ENCODE peak calls at places on chromosomes 4 and X, in four cellular contexts. R, B, S and H are unnamed samples.

GRCh38 chr4:185467101-185467500 is 4.4 kb downstream of the CCDC110 start:
- DNase-seq in R (peak), B (no peak), S (no peak), H (no peak)

GRCh38 chr4:3640587-3640962 is 108.4 kb upstream of the LRPAP1 start:
- DNase-seq in R (peak), B (no peak), S (no peak), H (no peak)

GRCh38 chr4:82756061-82756460 is 42.5 kb downstream of the SCD5 start:
- DNase-seq in R (no peak), B (no peak), S (no peak), H (no peak)

GRCh38 chrX:11724122-11725017 is 33.7 kb upstream of the MSL3 start:
- DNase-seq in R (peak), B (no peak), S (peak), H (peak)

GRCh38 chr4:146192060-146192459 is 16.5 kb downstream of the LSM6 start:
- DNase-seq in R (no peak), B (peak), S (no peak), H (peak)

GRCh38 chr4:30721353-30722091 is 1.4 kb downstream of the PCDH7 start:
- DNase-seq in R (peak), B (no peak), S (peak), H (peak)

GRCh38 chrX:100643943-100644587 is at the start of gene SRPX2:
- DNase-seq in R (peak), B (peak), S (no peak), H (no peak)

GRCh38 chr4:119041951-119042560 is 93.6 kb upstream of the MYOZ2 start:
- DNase-seq in R (peak), B (peak), S (peak), H (peak)

GRCh38 chrX:70479197-70479969 is 34.7 kb downstream of the DLG3 start:
- DNase-seq in R (peak), B (no peak), S (no peak), H (no peak)

GRCh38 chrX:74351760-74352159 is 47.8 kb downstream of the ZCCHC13 start:
- DNase-seq in R (peak), B (no peak), S (no peak), H (no peak)

GRCh38 chr4:82984459-82984858 is 26.2 kb downstream of the LIN54 start:
- DNase-seq in R (peak), B (no peak), S (no peak), H (no peak)

GRCh38 chr4:89657931-89658700 is 178.8 kb downstream of the SNCA start:
- DNase-seq in R (peak), B (no peak), S (no peak), H (peak)

GRCh38 chr4:129342820-129343219 is 246.9 kb downstream of the C4orf33 start:
- DNase-seq in R (peak), B (no peak), S (no peak), H (no peak)

GRCh38 chrX:138745215-138745614 is 33.7 kb upstream of the FGF13 start:
- DNase-seq in R (peak), B (no peak), S (peak), H (peak)

GRCh38 chr4:121277194-121278105 is 103.4 kb downstream of the QRFPR start:
- DNase-seq in R (no peak), B (peak), S (no peak), H (peak)

GRCh38 chr4:170026253-170026991 is at the start of gene MFAP3L:
- DNase-seq in R (peak), B (peak), S (peak), H (peak)

GRCh38 chr4:152259866-152260265 is 276.0 kb downstream of the FBXW7 start:
- DNase-seq in R (peak), B (no peak), S (no peak), H (no peak)

GRCh38 chr4:137819964-137820383 is 287.7 kb upstream of the PCDH18 start:
- DNase-seq in R (peak), B (peak), S (peak), H (peak)

GRCh38 chr4:169791527-169792156 is 33.9 kb upstream of the HPF1 start:
- DNase-seq in R (peak), B (peak), S (peak), H (peak)

GRCh38 chrX:130575831-130576404 is 174.1 kb downstream of the RBMX2 start:
- DNase-seq in R (peak), B (no peak), S (peak), H (peak)

GRCh38 chr4:139297001-139297410 is 4.3 kb upstream of the NAA15 start:
- DNase-seq in R (peak), B (no peak), S (no peak), H (no peak)

GRCh38 chr4:172978848-172979247 is 189.8 kb upstream of the GALNT7 start:
- DNase-seq in R (no peak), B (no peak), S (no peak), H (no peak)

GRCh38 chrX:17038277-17038676 is 91.8 kb downstream of the REPS2 start:
- DNase-seq in R (no peak), B (no peak), S (no peak), H (no peak)

GRCh38 chr4:123398151-123398802 is 1.7 kb downstream of the SPRY1 start:
- DNase-seq in R (peak), B (peak), S (peak), H (peak)

GRCh38 chr4:75325316-75325715 is 188.9 kb downstream of the RCHY1 start:
- DNase-seq in R (no peak), B (no peak), S (no peak), H (peak)

DNA sequence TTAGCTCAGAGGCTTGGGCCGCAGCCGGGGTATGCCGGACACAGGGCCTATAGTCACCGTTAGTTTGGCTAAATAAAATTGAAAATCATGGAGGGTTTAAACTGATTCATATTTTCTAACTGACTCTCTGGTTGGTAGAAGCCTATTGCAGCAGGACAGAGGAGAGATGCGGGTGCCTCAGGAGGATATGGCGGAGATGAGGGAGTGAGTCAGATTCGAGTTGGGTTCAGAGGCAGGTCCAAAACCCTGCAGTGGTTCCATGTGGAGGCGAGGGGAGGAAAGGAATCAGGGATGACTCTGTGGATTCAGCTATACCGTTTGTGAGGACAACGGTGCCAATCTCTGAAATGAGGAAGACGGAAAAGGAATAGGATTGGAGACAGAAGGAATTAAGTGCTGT is 176.6 kb downstream of the PALLD start:
- DNase-seq in R (no peak), B (peak), S (no peak), H (no peak)
- H2BK120ac ChIP-seq in R (peak), B (no peak), S (no peak), H (no peak)

DNA sequence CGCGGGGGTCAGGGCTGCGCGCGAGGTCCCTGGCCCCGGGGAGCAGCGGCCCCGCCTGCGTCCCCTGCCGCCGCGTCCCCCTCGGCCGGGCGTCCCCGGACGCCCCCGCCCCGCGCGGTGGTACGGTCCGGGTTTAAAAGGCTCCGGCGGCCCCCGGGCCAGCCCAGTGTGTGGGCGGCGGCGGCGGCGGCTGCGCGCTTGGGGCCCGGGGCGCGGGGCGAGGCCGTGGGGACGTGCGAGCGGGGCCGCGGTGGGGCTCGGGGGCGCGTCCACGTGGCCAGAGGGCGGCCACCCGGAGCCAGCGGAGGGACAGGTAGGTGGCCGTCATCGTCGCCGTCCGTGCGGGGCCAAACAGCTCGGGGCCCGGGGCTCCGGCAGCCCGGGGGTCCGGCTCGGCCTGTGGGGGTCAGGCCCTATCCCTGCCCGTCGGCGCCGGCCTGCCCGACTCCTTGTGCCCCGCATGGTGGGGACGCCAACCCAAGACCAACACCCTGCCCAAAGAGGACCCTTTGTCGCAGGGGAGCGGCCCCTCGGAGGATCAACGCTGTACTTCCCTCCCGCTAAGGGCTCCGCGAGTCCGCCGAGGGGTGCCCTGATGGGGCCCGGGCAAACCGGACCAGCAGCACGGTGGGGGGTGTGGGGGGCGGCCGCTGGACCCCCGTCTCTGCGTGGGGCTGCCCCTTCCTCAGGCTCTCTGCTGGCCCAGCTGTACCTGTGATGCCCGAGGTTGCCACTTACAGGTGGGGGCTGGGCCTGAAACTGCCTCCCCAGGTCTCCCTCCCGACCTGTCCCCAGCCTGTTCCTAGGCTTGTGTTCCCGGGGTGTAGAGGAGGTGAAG is at the start of gene PLXNA3:
- DNase-seq in R (no peak), B (no peak), S (peak), H (peak)
- H2BK120ac ChIP-seq in R (peak), B (peak), S (no peak), H (no peak)

DNA sequence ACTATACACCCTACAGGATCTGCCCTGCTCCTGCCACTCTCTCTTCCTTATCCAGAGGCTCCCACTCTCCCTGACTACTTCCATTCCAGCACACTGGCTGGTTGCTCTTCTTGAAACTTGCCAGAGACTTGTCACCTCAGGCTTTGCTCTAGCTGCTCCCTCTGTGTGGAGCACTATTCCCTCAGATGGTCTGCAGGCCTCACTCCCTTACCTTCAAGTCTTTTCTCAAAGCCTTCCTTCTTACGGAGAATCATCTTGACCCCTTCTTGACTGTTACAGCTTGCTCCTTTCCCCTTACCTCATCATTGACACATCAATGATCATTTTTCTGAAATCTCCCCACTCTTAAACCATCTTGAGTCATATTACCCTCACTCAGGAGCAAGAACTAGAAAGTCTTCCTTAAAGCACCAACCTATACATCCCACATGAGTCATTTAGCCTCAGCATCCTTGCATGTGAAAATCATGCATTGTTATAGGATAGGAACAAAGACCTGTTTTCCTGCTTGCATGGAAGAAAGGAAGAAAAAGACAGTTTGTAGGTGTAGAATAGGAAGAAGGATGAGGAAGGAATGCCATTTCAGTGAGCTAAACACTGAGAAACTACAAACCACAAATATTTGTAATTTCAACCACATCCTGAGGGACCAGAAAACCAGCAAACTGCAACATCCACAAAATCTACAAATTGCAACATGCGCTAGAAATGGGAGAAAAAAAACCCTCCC is 55.7 kb downstream of the ANTXR2 start:
- DNase-seq in R (peak), B (no peak), S (no peak), H (peak)
- H2BK120ac ChIP-seq in R (peak), B (no peak), S (no peak), H (no peak)

DNA sequence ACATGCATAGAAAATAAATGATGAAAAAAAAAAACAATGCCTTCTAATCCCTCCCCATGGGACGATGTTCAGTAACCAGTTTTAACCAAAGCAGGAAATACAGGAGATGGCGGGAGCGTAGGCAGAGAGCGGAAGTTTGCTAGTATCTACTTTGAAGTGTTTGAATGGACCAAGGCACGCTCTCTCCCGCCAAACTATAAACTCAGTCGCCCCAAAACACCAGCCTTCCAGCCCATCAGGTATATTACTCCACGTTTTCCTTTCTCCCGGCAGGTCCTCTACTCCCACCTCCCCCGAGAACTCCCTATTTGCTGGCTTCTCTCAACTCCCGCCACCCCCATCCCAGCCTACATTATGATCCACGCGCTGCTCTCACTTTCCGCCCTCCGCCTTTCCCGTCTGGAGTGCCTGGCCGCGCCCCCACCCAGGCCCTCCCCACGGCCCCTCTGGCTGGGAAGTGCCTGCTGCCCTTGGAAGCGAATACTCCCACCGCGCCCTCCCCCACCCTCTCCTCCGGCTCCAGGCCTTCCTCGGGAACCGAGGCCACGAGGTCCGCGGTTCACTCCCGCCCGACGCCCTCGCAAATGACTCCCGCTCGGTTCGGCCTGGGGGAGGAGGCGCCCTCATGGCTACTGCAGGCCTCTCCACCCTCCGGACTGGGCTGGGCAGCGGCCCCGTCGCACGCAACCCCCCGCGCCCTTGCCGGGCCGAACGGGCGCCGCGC is 741 bp downstream of the DHX15 start:
- DNase-seq in R (peak), B (peak), S (peak), H (peak)
- H2BK120ac ChIP-seq in R (peak), B (peak), S (peak), H (peak)

DNA sequence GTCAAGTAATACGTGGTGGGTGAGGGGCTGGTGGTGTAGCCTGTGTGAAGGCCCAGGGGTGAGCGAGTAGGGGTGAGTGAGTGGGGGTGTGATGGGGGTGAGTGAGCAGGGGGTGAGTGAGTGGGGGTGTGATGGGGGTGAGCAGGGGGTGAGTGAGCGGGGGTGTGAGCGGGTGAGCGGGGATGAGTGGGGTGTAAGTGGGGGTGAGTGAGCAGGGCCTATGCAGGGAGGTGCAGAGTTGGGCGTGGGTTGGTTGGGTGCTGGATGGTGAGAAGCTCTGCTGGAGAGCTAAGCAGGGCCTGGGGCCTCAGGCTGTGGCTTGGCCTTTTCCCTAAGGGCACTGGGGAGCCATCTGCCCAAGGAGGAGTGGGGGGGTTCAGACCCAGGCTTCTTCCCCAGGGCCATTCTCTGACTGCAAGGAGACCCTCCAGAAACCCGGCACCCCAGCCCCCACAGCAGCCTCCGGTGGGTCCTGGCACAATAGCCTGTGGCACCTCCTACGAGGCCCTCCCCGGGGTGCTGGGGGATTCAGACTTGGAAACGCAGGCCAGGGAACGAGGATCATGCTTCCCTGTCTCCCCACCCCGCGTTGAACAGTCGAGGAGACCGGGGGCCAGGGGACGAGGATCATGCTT is 30.4 kb downstream of the SH3TC1 start:
- DNase-seq in R (no peak), B (no peak), S (no peak), H (no peak)
- H2BK120ac ChIP-seq in R (peak), B (no peak), S (no peak), H (no peak)

GRCh38 chrX:72053508-72053907 is 78.2 kb downstream of the RTL5 start:
- DNase-seq in R (no peak), B (no peak), S (no peak), H (no peak)
- H2BK120ac ChIP-seq in R (no peak), B (no peak), S (no peak), H (no peak)

GRCh38 chrX:150163181-150163930 is 199.8 kb upstream of the MAMLD1 start:
- DNase-seq in R (no peak), B (no peak), S (no peak), H (no peak)

GRCh38 chrX:150165776-150166610 is 197.1 kb upstream of the MAMLD1 start:
- DNase-seq in R (no peak), B (no peak), S (no peak), H (no peak)

GRCh38 chrX:150164971-150165605 is 198.0 kb upstream of the MAMLD1 start:
- DNase-seq in R (no peak), B (no peak), S (no peak), H (no peak)

GRCh38 chrX:150163956-150164726 is 199.0 kb upstream of the MAMLD1 start:
- DNase-seq in R (no peak), B (no peak), S (no peak), H (no peak)

DNA sequence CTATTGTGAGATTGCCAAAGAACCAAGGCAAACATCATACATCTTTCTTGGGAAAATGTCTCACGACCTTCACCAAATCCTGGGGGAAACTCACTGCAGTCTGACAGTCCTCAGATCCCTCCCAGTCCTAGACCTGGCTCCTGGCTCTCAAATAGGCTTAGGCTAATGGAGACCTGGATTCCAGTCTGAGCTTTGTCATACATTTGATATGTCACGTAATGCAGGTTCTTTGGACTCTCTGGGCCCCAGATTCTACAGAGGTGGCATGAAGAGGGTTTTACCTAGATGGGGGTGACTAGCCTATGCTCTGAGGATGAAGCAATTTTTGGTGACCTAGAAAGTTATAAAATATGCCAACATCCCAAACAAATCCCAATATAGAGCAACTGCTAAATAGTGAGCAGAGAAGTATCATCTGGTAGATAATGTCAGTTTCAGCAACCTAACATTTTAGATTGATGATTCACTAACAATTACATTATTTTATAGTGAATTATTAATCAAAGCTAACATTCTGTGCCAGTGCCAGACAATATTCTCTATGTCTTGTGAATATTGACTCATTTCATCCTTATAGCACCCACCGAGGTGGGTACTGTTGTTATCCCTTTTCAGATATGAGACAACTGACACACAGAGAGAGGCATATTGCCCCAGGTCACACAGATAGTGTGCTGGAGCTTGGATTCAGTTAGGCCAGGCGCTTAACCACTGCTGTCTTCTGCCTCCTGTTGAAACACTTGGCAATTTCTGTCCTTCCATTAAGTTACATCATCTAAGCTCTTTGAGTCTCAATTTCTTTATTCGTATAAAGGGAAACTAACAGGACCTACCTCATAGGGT is 195.4 kb upstream of the MAMLD1 start:
- DNase-seq in R (no peak), B (no peak), S (no peak), H (no peak)
- H2BK120ac ChIP-seq in R (no peak), B (no peak), S (no peak), H (no peak)